ENCODE peak calls at places on chromosomes 16 and 17, in six cellular contexts. V is astrocyte, N is hepatocyte, I is tibial nerve, Z is breast epithelium, E is uterus. O is an unnamed sample.

GRCh38 chr17:789160-789840 is 7.1 kb downstream of the MRM3 start:
- DNase-seq in V (peak; percentile 14), N (no peak), I (no peak), Z (no peak), E (peak; percentile 1), O (no peak)

GRCh38 chr17:39777534-39778365 is 40.0 kb downstream of the GRB7 start:
- DNase-seq in V (no peak), N (no peak), I (no peak), Z (no peak), E (no peak), O (no peak)

GRCh38 chr16:19717319-19717718 is 708 bp downstream of the KNOP1 start:
- DNase-seq in V (no peak), N (no peak), I (no peak), Z (no peak), E (no peak), O (no peak)

GRCh38 chr16:85072947-85073346 is 39.3 kb downstream of the CIBAR2 start:
- DNase-seq in V (peak; percentile 44), N (no peak), I (no peak), Z (no peak), E (peak; percentile 31), O (no peak)

GRCh38 chr17:71432378-71433315 is 688.2 kb upstream of the SOX9 start:
- DNase-seq in V (no peak), N (no peak), I (no peak), Z (no peak), E (no peak), O (no peak)

GRCh38 chr17:10550014-10550413 is 556 bp upstream of the MYH2 start:
- DNase-seq in V (no peak), N (no peak), I (no peak), Z (no peak), E (no peak), O (no peak)

GRCh38 chr16:82605863-82606620 is 20.7 kb upstream of the CDH13 start:
- DNase-seq in V (no peak), N (peak; percentile 20), I (no peak), Z (no peak), E (no peak), O (no peak)

GRCh38 chr17:30717290-30718098 is 107.0 kb downstream of the CRLF3 start:
- DNase-seq in V (no peak), N (no peak), I (no peak), Z (no peak), E (no peak), O (no peak)

GRCh38 chr16:16042076-16042475 is 92.7 kb downstream of the ABCC1 start:
- DNase-seq in V (peak; percentile 88), N (peak; percentile 73), I (no peak), Z (no peak), E (no peak), O (no peak)

GRCh38 chr16:54929090-54930033 is 1.3 kb upstream of the IRX5 start:
- DNase-seq in V (peak; percentile 94), N (peak; percentile 100), I (peak; percentile 97), Z (peak; percentile 100), E (peak; percentile 99), O (peak; percentile 100)

GRCh38 chr17:42953669-42954068 is 10.6 kb downstream of the AARSD1 start:
- DNase-seq in V (no peak), N (peak; percentile 24), I (no peak), Z (no peak), E (no peak), O (no peak)

GRCh38 chr16:87043273-87044030 is 273.7 kb downstream of the C16orf95 start:
- DNase-seq in V (peak; percentile 74), N (no peak), I (no peak), Z (no peak), E (no peak), O (peak; percentile 74)
- TF ChIP-seq CTCF in V (no peak), N (no peak), I (no peak), Z (no peak), E (no peak), O (no peak)

GRCh38 chr17:76544123-76544915 is 4.5 kb downstream of the PRCD start:
- DNase-seq in V (no peak), N (peak; percentile 51), I (no peak), Z (no peak), E (no peak), O (no peak)
- H3K27ac ChIP-seq in V (no peak overlapping the region), N (peak overlapping the region; percentile 60), I (peak overlapping the region; percentile 46), Z (peak overlapping the region; percentile 40), E (peak overlapping the region; percentile 43), O (no peak overlapping the region)

GRCh38 chr17:76137026-76137350 is 4.1 kb downstream of the FOXJ1 start:
- DNase-seq in V (no peak), N (no peak), I (no peak), Z (no peak), E (no peak), O (no peak)
- H3K4me3 ChIP-seq in V (no peak overlapping the region), N (no peak overlapping the region), I (no peak overlapping the region), Z (no peak overlapping the region), E (no peak overlapping the region), O (no peak overlapping the region)

GRCh38 chr17:7686221-7687071 is 844 bp downstream of the TP53 start:
- DNase-seq in V (peak; percentile 80), N (peak; percentile 88), I (peak; percentile 66), Z (peak; percentile 76), E (peak; percentile 74), O (peak; percentile 85)
- TF ChIP-seq CTCF in V (no peak), N (no peak), I (no peak), Z (no peak), E (peak; percentile 19), O (no peak)

O was measured in coronary artery.